ENCODE peak calls at places on chromosomes 7 and 10, in ten cellular contexts. G is OCI-LY7, N is stomach, J is fibroblast of mammary gland, T is GM06990, D is psoas muscle, Q is WERI-Rb-1, B is astrocyte of the cerebellum, O is GM12864, X is mucosa of descending colon. S is an unnamed sample.

GRCh38 chr10:79311581-79312407 is 35.5 kb upstream of the PPIF start:
- DNase-seq in Q (no peak), D (peak), J (no peak), N (no peak), X (no peak), B (no peak), G (no peak), T (no peak), O (no peak), S (no peak)

GRCh38 chr7:55493416-55493815 is 78.9 kb downstream of the VOPP1 start:
- DNase-seq in Q (no peak), G (no peak), J (peak), X (no peak), D (no peak), B (no peak), N (no peak), O (no peak), T (no peak), S (no peak)

GRCh38 chr7:6232534-6232933 is 39.9 kb downstream of the CYTH3 start:
- DNase-seq in N (peak), X (peak), B (no peak), J (no peak), D (peak), G (peak), O (no peak), Q (no peak), T (peak), S (no peak)

GRCh38 chr10:102752266-102752930 is 8.7 kb downstream of the WBP1L start:
- DNase-seq in N (no peak), D (no peak), O (no peak), X (no peak), B (peak), G (no peak), Q (no peak), T (no peak), J (peak), S (no peak)

GRCh38 chr10:86102446-86102845 is 264.1 kb downstream of the GRID1 start:
- DNase-seq in Q (no peak), G (no peak), N (no peak), J (no peak), B (no peak), T (no peak), X (no peak), O (no peak), D (no peak), S (no peak)

GRCh38 chr10:52322941-52323340 is 8.9 kb downstream of the DKK1 start:
- DNase-seq in J (peak), X (no peak), G (no peak), B (no peak), O (no peak), N (no peak), Q (no peak), D (no peak), T (no peak), S (no peak)

GRCh38 chr7:132359746-132360145 is 216.5 kb downstream of the PLXNA4 start:
- DNase-seq in B (no peak), X (no peak), Q (no peak), N (no peak), D (no peak), J (no peak), T (no peak), O (no peak), G (no peak), S (no peak)

GRCh38 chr7:75040512-75040911 is 33.1 kb downstream of the RCC1L start:
- DNase-seq in B (no peak), Q (peak), X (no peak), O (no peak), N (no peak), T (no peak), J (no peak), D (no peak), G (no peak), S (no peak)

GRCh38 chr7:42574693-42575084 is 337.2 kb downstream of the C7orf25 start:
- DNase-seq in G (no peak), X (no peak), O (no peak), B (no peak), Q (no peak), D (no peak), N (no peak), T (no peak), J (peak), S (no peak)

GRCh38 chr10:89665302-89665701 is 20.3 kb upstream of the PANK1 start:
- DNase-seq in G (no peak), N (no peak), B (no peak), J (no peak), X (no peak), O (no peak), Q (no peak), D (no peak), T (no peak), S (no peak)

GRCh38 chr7:121401896-121402295 is 5.8 kb upstream of the FAM3C start:
- DNase-seq in X (no peak), Q (no peak), B (no peak), D (no peak), T (no peak), J (no peak), G (no peak), O (no peak), N (no peak), S (no peak)

GRCh38 chr7:151113344-151114150 is 27.3 kb downstream of the AGAP3 start:
- DNase-seq in N (no peak), D (no peak), B (peak), X (no peak), T (no peak), G (no peak), O (no peak), J (peak), Q (no peak), S (no peak)

GRCh38 chr7:134941185-134941900 is 45.0 kb upstream of the AGBL3 start:
- DNase-seq in J (peak), X (no peak), D (no peak), G (no peak), B (peak), N (no peak), Q (no peak), T (no peak), O (no peak), S (peak)

DNA sequence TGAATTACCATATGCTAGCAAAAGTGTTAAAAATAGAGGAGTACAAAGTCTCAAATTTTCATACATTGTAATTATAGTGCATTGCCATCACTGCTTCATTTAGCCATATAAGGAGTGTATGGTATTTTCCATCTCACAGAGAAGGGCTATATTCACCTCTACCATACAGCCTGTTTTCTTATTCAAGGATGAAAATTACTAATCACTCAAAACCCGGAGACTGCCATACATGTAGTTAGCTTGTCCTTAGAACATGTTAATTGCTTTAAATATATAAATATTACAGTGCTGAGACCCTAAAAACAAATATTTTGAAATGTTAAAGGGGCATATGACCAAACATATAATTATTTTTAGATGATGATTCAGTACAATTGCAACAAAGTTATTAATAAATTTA is 49.4 kb downstream of the CPEB3 start:
- DNase-seq in G (no peak), X (no peak), N (no peak), J (no peak), B (no peak), O (no peak), Q (no peak), D (no peak), T (no peak), S (no peak)
- H3K4me3 ChIP-seq in G (peak), X (no peak), N (peak), J (no peak), B (peak), O (peak), Q (peak), D (peak), T (no peak), S (peak)

DNA sequence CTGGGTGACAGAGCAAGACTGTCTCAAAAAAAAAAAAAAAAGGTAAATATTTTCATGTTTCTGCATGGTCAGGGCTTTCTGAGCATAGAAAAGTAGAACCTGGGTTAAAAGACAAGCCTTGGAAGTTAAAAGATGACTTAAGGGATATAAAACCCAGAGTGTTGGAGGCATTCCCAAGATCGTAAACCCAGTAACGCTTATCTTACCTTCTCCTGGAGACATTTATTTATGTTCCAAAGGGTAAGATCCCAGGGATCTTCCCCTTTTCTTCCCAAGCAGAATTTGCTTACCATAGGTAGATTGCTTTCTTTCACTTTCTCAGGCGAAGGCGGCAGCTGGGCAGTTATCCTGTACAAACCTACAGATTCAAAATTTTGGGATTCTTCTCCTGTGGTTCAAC is 22.2 kb downstream of the SUGCT start:
- DNase-seq in T (no peak), X (peak), G (no peak), N (no peak), B (no peak), Q (no peak), D (no peak), O (no peak), J (no peak), S (no peak)
- H3K4me3 ChIP-seq in T (no peak), X (no peak), G (no peak), N (no peak), B (no peak), Q (no peak), D (no peak), O (no peak), J (no peak), S (no peak)

GRCh38 chr10:123908379-123908778 is 16.8 kb upstream of the CPXM2 start:
- DNase-seq in D (no peak), T (no peak), O (no peak), B (no peak), G (no peak), J (no peak), N (no peak), X (no peak), Q (no peak), S (no peak)

GRCh38 chr10:123909866-123910265 is 18.3 kb upstream of the CPXM2 start:
- DNase-seq in J (no peak), T (no peak), B (no peak), O (no peak), Q (no peak), N (no peak), X (no peak), G (no peak), D (no peak), S (no peak)

GRCh38 chr10:123913688-123914268 is 22.2 kb upstream of the CPXM2 start:
- DNase-seq in Q (no peak), J (peak), N (no peak), X (no peak), G (peak), D (peak), T (no peak), O (no peak), B (peak), S (no peak)

GRCh38 chr10:123912466-123913201 is 21.0 kb upstream of the CPXM2 start:
- DNase-seq in B (no peak), N (no peak), J (no peak), D (no peak), T (no peak), X (no peak), Q (no peak), G (no peak), O (no peak), S (no peak)

DNA sequence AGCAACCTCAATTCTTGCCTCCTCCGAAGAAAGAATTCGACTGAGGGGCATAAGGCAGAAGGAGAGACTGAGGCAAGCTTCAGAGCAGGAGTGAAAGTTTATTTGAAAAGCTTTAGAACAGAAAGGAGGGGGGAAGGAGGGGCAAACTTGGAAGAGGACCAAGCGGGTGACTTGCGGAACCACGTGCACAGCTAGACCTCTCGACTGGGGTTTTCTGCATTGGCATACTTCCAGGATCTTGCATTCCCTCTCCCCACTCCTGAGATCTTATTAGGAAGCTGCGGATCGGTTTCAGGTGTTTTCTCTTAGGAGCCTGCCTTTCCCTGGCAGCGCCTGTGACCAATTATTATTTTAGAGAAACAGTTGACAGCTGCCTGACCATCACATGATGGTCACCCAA is 20.3 kb upstream of the CPXM2 start:
- DNase-seq in X (no peak), G (no peak), T (no peak), Q (no peak), J (no peak), O (no peak), N (no peak), D (no peak), B (no peak), S (no peak)
- H3K4me3 ChIP-seq in X (no peak), G (no peak), T (no peak), Q (no peak), J (no peak), O (no peak), N (no peak), D (no peak), B (no peak), S (no peak)

DNA sequence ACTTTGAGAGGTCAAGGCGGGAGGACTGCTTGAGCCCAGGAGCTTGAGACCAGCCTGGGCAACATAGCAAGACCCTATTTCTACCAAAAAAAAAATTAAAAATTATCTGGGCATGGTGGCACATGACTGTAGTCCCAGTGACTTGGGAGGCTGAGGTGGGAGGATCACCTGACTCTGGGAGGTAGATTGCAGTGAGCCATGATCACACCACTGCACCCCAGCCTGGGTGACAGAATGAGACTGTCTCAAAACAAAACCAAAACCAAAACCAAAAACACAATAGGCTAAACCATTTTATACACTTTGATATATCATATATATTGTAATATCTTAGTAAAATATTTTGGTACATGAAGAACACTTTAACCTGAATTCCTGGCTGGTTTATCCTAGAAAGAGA is 101.6 kb downstream of the RAPGEF5 start:
- DNase-seq in G (no peak), Q (no peak), N (no peak), T (no peak), D (no peak), X (no peak), B (no peak), J (no peak), O (no peak), S (no peak)
- H3K4me3 ChIP-seq in G (no peak), Q (no peak), N (no peak), T (no peak), D (no peak), X (no peak), B (no peak), J (no peak), O (no peak), S (no peak)

DNA sequence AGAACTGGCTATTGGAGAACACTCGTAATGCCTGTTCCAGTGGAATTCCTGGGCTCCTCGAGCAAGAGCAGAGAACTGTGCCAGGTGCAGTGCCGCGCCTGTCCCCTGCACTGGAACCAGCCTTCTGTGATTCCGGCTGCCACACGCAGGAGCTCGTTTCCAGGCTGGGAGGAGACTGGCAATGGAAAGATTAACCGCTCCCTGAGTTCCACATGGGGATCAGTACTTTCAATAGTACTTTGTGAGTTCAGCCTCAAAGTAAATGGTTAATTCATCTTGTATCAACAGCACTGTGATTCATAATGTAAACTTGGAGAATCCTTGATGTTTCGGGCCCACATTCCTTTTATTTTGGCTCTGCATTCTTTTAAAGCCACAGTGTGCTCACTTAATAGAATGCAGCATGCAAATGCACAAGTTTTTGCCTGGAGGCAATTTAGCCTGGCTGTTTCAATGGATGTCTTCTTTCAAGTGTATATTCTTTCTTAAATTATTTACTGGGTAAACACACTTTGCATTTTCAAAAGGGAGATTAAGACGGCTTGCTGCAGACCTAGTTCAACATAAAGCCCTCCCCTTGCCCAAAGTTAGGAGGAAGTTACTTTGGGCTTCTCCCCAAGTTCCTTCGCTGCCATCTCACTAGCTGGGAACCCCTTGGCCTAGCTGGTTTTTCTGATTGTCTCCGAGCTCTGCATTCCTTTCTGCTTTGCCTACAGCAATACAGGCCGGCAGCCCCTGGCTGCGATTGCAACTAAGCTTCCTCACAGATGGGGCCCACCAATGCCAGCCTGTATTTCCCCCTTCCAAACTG is 138.1 kb upstream of the TCF7L2 start:
- DNase-seq in J (peak), Q (no peak), T (no peak), B (peak), G (no peak), O (no peak), N (peak), X (peak), D (no peak), S (peak)
- H3K4me3 ChIP-seq in J (peak), Q (no peak), T (no peak), B (peak), G (no peak), O (no peak), N (no peak), X (no peak), D (no peak), S (peak)

S was measured in skeletal muscle cell.